ENCODE peak calls at places on chromosomes 2 and 18, in five cellular contexts. M is GM12878, Z is fibroblast of lung, S is H1, A is astrocyte. P is an unnamed sample. For H3K4me1, the result is how much of the 10 kb centered on the place peaks cover.

GRCh38 chr2:187917535-187917934 is 363.3 kb upstream of the TFPI start:
- DNase-seq in S (no peak), M (no peak), A (peak), Z (peak), P (no peak)

GRCh38 chr18:10274327-10274726 is 180.1 kb upstream of the APCDD1 start:
- DNase-seq in M (no peak), A (peak), S (no peak), Z (peak), P (no peak)

GRCh38 chr2:200756618-200757321 is 54.9 kb upstream of the BZW1 start:
- DNase-seq in Z (peak), M (no peak), S (no peak), A (peak), P (no peak)

GRCh38 chr2:31828891-31829290 is 181.9 kb downstream of the MEMO1 start:
- DNase-seq in S (no peak), Z (no peak), A (no peak), M (no peak), P (no peak)

GRCh38 chr2:145075454-145076062 is 555.6 kb upstream of the ZEB2 start:
- DNase-seq in Z (no peak), M (no peak), S (no peak), A (no peak), P (no peak)

GRCh38 chr18:75915941-75916640 is 488.6 kb upstream of the SMIM21 start:
- DNase-seq in Z (no peak), S (peak), M (no peak), A (peak), P (peak)

GRCh38 chr2:57372237-57372962 is 674.2 kb upstream of the VRK2 start:
- DNase-seq in S (no peak), A (no peak), M (no peak), Z (no peak), P (no peak)

GRCh38 chr2:235716875-235717496 is 223.1 kb downstream of the AGAP1 start:
- DNase-seq in S (no peak), M (no peak), Z (peak), A (peak), P (no peak)

GRCh38 chr2:109614715-109615636 is 812 bp downstream of the SOWAHC start:
- DNase-seq in M (no peak), A (no peak), S (peak), Z (no peak), P (no peak)

GRCh38 chr2:185502351-185502750 is 236.3 kb upstream of the FSIP2 start:
- DNase-seq in S (no peak), Z (no peak), A (no peak), M (no peak), P (no peak)

GRCh38 chr2:144332356-144333143 is 187.4 kb downstream of the ZEB2 start:
- DNase-seq in M (no peak), S (peak), A (peak), Z (peak), P (peak)

GRCh38 chr2:241191101-241191500 is 2.6 kb downstream of the ANO7 start:
- DNase-seq in M (no peak), Z (no peak), A (no peak), S (no peak), P (no peak)

GRCh38 chr2:129799036-129799958 is 180.2 kb upstream of the RAB6C start:
- DNase-seq in Z (no peak), M (no peak), S (no peak), A (no peak), P (no peak)

GRCh38 chr2:135850811-135851668 is 14.1 kb upstream of the LCT start:
- DNase-seq in S (no peak), Z (no peak), M (no peak), A (no peak), P (no peak)

GRCh38 chr2:174334781-174335604 is at the start of gene SP9:
- DNase-seq in M (no peak), A (peak), Z (peak), S (peak), P (peak)

GRCh38 chr2:200523158-200523557 is 2.8 kb upstream of the SGO2 start:
- DNase-seq in Z (no peak), A (no peak), M (no peak), S (no peak), P (no peak)

GRCh38 chr2:237645261-237645660 is 17.9 kb downstream of the LRRFIP1 start:
- DNase-seq in S (no peak), Z (no peak), A (no peak), M (no peak), P (no peak)

GRCh38 chr18:63216911-63217311 is 102.7 kb downstream of the BCL2 start:
- DNase-seq in Z (no peak), A (no peak), M (no peak), S (no peak), P (no peak)

GRCh38 chr2:160917850-160918249 is 242.4 kb upstream of the TANK start:
- DNase-seq in Z (no peak), A (peak), S (no peak), M (no peak), P (no peak)

GRCh38 chr2:228777855-228778355 is 493.2 kb downstream of the PID1 start:
- DNase-seq in Z (no peak), A (peak), M (no peak), S (no peak), P (no peak)

GRCh38 chr2:118850171-118850900 is 2.9 kb upstream of the EN1 start:
- DNase-seq in S (peak), M (no peak), Z (no peak), A (no peak), P (no peak)

GRCh38 chr2:171592026-171592555 is 69.8 kb downstream of the CYBRD1 start:
- DNase-seq in A (no peak), M (no peak), S (no peak), Z (peak), P (peak)

GRCh38 chr2:225244933-225245332 is 154.6 kb upstream of the NYAP2 start:
- DNase-seq in S (no peak), A (no peak), M (no peak), Z (no peak), P (peak)

GRCh38 chr2:207920721-207921120 is 104.6 kb downstream of the PLEKHM3 start:
- DNase-seq in M (no peak), S (no peak), A (no peak), Z (no peak), P (no peak)

GRCh38 chr2:88209526-88210131 is 39.5 kb downstream of the THNSL2 start:
- DNase-seq in A (no peak), Z (no peak), S (no peak), M (no peak), P (no peak)

GRCh38 chr2:163692611-163693482 is 43.0 kb downstream of the FIGN start:
- DNase-seq in A (no peak), M (no peak), S (no peak), Z (peak), P (no peak)

GRCh38 chr2:120722211-120722602 is 13.5 kb upstream of the GLI2 start:
- DNase-seq in A (no peak), S (no peak), M (no peak), Z (no peak), P (no peak)

GRCh38 chr2:40540026-40540425 is 88.1 kb upstream of the SLC8A1 start:
- DNase-seq in Z (no peak), M (no peak), S (no peak), A (no peak), P (no peak)

GRCh38 chr2:204187513-204188088 is 251.0 kb downstream of the ICOS start:
- DNase-seq in Z (no peak), A (no peak), S (no peak), M (no peak), P (peak)

GRCh38 chr18:13435596-13436333 is 217.2 kb downstream of the LDLRAD4 start:
- DNase-seq in M (no peak), S (no peak), A (peak), Z (peak), P (peak)

GRCh38 chr2:31150120-31150670 is 12.0 kb upstream of the GALNT14 start:
- DNase-seq in A (no peak), Z (no peak), S (no peak), M (no peak), P (no peak)

GRCh38 chr2:67649331-67650071 is 252.4 kb downstream of the ETAA1 start:
- DNase-seq in A (peak), Z (peak), M (no peak), S (no peak), P (peak)

GRCh38 chr2:227206406-227206805 is 42.0 kb downstream of the COL4A3 start:
- DNase-seq in A (no peak), Z (no peak), S (no peak), M (no peak), P (no peak)

GRCh38 chr2:137467246-137467862 is 496.9 kb upstream of the HNMT start:
- DNase-seq in Z (no peak), M (peak), A (peak), S (peak), P (peak)

GRCh38 chr2:162711832-162712540 is 126.6 kb downstream of the KCNH7 start:
- DNase-seq in Z (no peak), S (no peak), M (no peak), A (no peak), P (no peak)

GRCh38 chr2:114085238-114085637 is 195.3 kb downstream of the ACTR3 start:
- DNase-seq in S (no peak), Z (no peak), M (no peak), A (no peak), P (no peak)

GRCh38 chr2:208548689-208549088 is 142.1 kb downstream of the PTH2R start:
- DNase-seq in A (no peak), S (no peak), Z (no peak), M (no peak), P (no peak)

GRCh38 chr2:157901325-157901724 is 25.2 kb upstream of the ACVR1 start:
- DNase-seq in A (no peak), M (no peak), S (no peak), Z (no peak), P (no peak)
- TF ChIP-seq CTCF in A (no peak), M (peak), S (no peak), Z (peak), P (peak)

GRCh38 chr2:195682077-195682476 is 25.1 kb downstream of the SLC39A10 start:
- DNase-seq in M (no peak), S (no peak), Z (no peak), A (no peak), P (no peak)
- H3K4me1 ChIP-seq in M (under half), S (under half), Z (under half), A (under half), P (under half)

DNA sequence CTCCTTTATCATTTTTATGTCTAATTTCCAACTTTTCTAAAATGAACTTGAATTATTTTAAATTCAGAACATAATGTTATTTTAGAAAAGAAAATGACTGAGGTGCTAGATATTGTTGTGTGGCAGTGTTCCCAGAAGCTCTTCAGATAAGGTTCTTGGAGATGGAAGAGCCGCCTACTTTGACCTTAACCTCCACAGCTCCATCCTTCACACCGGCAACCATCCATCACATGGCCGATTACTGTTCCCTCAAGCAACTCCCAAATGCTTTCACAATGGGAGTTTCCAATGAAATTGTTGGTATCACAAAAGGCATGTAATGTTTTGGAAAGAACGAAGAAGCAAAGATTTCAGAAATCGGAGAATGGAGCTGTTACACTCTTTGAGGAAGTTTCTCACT is 193.9 kb upstream of the SALL3 start:
- DNase-seq in M (no peak), S (no peak), Z (no peak), A (no peak), P (no peak)
- TF ChIP-seq EZH2 in M (no peak), S (no peak), Z (no peak), A (no peak), P (no peak)

DNA sequence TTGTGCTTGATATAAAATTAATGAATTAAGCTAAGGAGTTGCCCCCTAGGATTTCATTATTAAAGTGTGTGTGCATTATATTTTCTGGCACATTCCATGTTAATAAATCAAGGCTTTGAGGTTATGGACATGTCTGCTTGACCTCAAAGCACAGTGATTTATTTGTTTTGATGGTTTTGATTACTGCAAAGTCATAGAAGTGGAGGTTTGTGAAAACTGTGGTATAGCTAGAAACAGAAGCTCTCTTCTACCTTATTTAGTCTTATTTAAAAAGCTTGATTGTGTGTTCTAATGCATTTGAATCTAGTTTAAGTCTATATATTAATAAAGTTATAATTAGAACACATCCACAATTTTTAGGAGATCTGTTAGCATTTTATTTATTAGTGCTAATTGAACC is 32.2 kb downstream of the DOK6 start:
- DNase-seq in S (no peak), A (no peak), M (no peak), Z (no peak), P (peak)
- TF ChIP-seq CTCF in S (no peak), A (no peak), M (no peak), Z (no peak), P (no peak)

GRCh38 chr18:49016648-49017539 is 66.1 kb upstream of the SMAD7 start:
- DNase-seq in A (peak), M (no peak), Z (peak), S (peak), P (peak)
- H3K4me1 ChIP-seq in A (under half), M (under half), Z (under half), S (under half), P (under half)

GRCh38 chr2:232928564-232929302 is 58.7 kb downstream of the SNORC start:
- DNase-seq in S (peak), A (no peak), M (no peak), Z (no peak), P (no peak)
- TF ChIP-seq EZH2 in S (peak), A (peak), M (no peak), Z (peak), P (no peak)